ENCODE peak calls at places on chromosomes 16 and 17, in seven cellular contexts. One of them, this sample, is unnamed.
A peak's percentile ranks its signal among the peaks of the same experiment; 100 is the strongest.

GRCh38 chr16:57510016-57510871 is 24.0 kb upstream of the DOK4 start:
- DNase-seq in K562: no peak
- DNase-seq in H1: no peak
- DNase-seq in GM12878: no peak
- DNase-seq in HCT116: no peak
- DNase-seq in SK-N-SH: peak; percentile 85
- DNase-seq in HepG2: no peak
- DNase-seq in this sample: no peak

GRCh38 chr16:4093495-4094137 is 22.6 kb downstream of the ADCY9 start:
- DNase-seq in SK-N-SH: no peak
- DNase-seq in HepG2: no peak
- DNase-seq in K562: no peak
- DNase-seq in HCT116: no peak
- DNase-seq in H1: no peak
- DNase-seq in GM12878: no peak
- DNase-seq in this sample: no peak

GRCh38 chr17:70078549-70078948 is 3.5 kb downstream of the KCNJ16 start:
- DNase-seq in HCT116: no peak
- DNase-seq in SK-N-SH: peak; percentile 26
- DNase-seq in H1: no peak
- DNase-seq in HepG2: no peak
- DNase-seq in GM12878: no peak
- DNase-seq in K562: no peak
- DNase-seq in this sample: no peak

GRCh38 chr17:3944485-3945388 is 19.5 kb downstream of the ATP2A3 start:
- DNase-seq in SK-N-SH: peak; percentile 100
- DNase-seq in HepG2: no peak
- DNase-seq in K562: peak; percentile 97
- DNase-seq in H1: peak; percentile 97
- DNase-seq in GM12878: no peak
- DNase-seq in HCT116: peak; percentile 29
- DNase-seq in this sample: peak; percentile 67

GRCh38 chr16:65776639-65777183 is 589.8 kb upstream of the CDH5 start:
- DNase-seq in GM12878: no peak
- DNase-seq in SK-N-SH: no peak
- DNase-seq in H1: no peak
- DNase-seq in K562: no peak
- DNase-seq in HepG2: no peak
- DNase-seq in HCT116: no peak
- DNase-seq in this sample: no peak

GRCh38 chr17:81486174-81486810 is 26.3 kb downstream of the ACTG1 start:
- DNase-seq in GM12878: no peak
- DNase-seq in K562: no peak
- DNase-seq in H1: no peak
- DNase-seq in SK-N-SH: no peak
- DNase-seq in HepG2: no peak
- DNase-seq in HCT116: no peak
- DNase-seq in this sample: no peak

GRCh38 chr16:87068751-87069150 is 248.4 kb downstream of the C16orf95 start:
- DNase-seq in K562: no peak
- DNase-seq in SK-N-SH: no peak
- DNase-seq in HCT116: no peak
- DNase-seq in HepG2: no peak
- DNase-seq in GM12878: no peak
- DNase-seq in H1: no peak
- DNase-seq in this sample: no peak

GRCh38 chr17:82055965-82056728 is 4.4 kb downstream of the GPS1 start:
- DNase-seq in SK-N-SH: no peak
- DNase-seq in H1: no peak
- DNase-seq in GM12878: no peak
- DNase-seq in HCT116: no peak
- DNase-seq in K562: no peak
- DNase-seq in HepG2: no peak
- DNase-seq in this sample: no peak

GRCh38 chr16:89981414-89981813 is 32.9 kb downstream of the DEF8 start:
- DNase-seq in K562: no peak
- DNase-seq in HCT116: no peak
- DNase-seq in HepG2: no peak
- DNase-seq in H1: no peak
- DNase-seq in SK-N-SH: no peak
- DNase-seq in GM12878: no peak
- DNase-seq in this sample: no peak

GRCh38 chr16:85473909-85474640 is 139.0 kb upstream of the GSE1 start:
- DNase-seq in GM12878: no peak
- DNase-seq in HCT116: no peak
- DNase-seq in K562: no peak
- DNase-seq in H1: peak; percentile 57
- DNase-seq in HepG2: no peak
- DNase-seq in SK-N-SH: peak; percentile 81
- DNase-seq in this sample: peak; percentile 85

GRCh38 chr17:34171245-34171818 is 83.8 kb upstream of the CCL2 start:
- DNase-seq in K562: peak; percentile 84
- DNase-seq in H1: peak; percentile 82
- DNase-seq in SK-N-SH: peak; percentile 62
- DNase-seq in GM12878: no peak
- DNase-seq in HCT116: peak; percentile 12
- DNase-seq in HepG2: peak; percentile 65
- DNase-seq in this sample: peak; percentile 35

GRCh38 chr16:56368545-56368944 is 56.8 kb downstream of the AMFR start:
- DNase-seq in HCT116: no peak
- DNase-seq in GM12878: no peak
- DNase-seq in K562: no peak
- DNase-seq in HepG2: no peak
- DNase-seq in H1: no peak
- DNase-seq in SK-N-SH: no peak
- DNase-seq in this sample: no peak

GRCh38 chr16:78134944-78135619 is 35.6 kb downstream of the WWOX start:
- DNase-seq in H1: no peak
- DNase-seq in GM12878: no peak
- DNase-seq in HepG2: peak; percentile 51
- DNase-seq in HCT116: no peak
- DNase-seq in SK-N-SH: no peak
- DNase-seq in K562: no peak
- DNase-seq in this sample: no peak
- TF ChIP-seq JUND in H1: no peak
- TF ChIP-seq JUND in GM12878: no peak
- TF ChIP-seq JUND in HepG2: no peak
- TF ChIP-seq JUND in HCT116: no peak
- TF ChIP-seq JUND in SK-N-SH: no peak
- TF ChIP-seq JUND in K562: no peak
- TF ChIP-seq JUND in this sample: no peak

DNA sequence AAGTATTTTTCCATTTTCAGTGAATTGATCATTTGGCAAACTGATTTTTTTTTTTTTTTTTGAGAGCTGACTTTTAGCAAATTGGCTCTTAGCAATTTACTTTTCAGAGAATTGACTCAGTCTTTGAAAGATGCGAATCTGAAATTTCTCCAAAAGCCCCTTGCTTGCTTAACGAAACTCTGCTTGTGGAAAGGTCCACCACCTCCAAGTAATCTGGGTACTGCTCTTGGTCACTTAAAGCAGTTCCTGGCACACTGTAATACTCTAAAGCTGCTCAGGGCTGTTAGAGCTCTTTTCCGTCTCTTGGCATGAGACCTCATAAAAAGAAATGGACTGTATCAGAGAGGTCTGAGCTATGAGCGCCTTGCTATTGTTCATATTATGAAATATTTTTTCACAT is 2.9 kb downstream of the GSDMB start:
- DNase-seq in K562: no peak
- DNase-seq in H1: no peak
- DNase-seq in HepG2: no peak
- DNase-seq in GM12878: no peak
- DNase-seq in SK-N-SH: no peak
- DNase-seq in HCT116: no peak
- DNase-seq in this sample: no peak
- TF ChIP-seq JUND in K562: no peak
- TF ChIP-seq JUND in H1: no peak
- TF ChIP-seq JUND in HepG2: no peak
- TF ChIP-seq JUND in GM12878: no peak
- TF ChIP-seq JUND in SK-N-SH: no peak
- TF ChIP-seq JUND in HCT116: no peak
- TF ChIP-seq JUND in this sample: no peak

DNA sequence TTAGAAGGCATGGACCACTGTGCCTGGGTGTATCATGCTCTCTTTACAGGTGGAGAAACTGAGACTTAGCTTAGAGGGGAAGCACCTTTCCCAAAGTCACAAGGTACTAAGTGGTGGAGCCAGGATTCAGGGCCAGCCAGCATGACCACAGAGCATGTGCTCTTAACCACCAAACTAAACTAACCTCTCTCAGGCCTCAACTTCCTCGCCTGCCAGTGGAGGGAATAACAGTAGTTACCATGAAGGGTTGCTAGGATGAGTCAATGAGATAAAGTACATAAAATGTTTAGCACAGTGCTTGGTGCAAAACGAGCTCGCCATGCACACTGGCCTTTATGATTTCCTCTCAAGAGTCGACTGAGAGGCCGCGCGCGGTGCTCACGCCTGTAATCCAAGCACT is 6.4 kb upstream of the MYO1C start:
- DNase-seq in K562: no peak
- DNase-seq in HCT116: no peak
- DNase-seq in GM12878: no peak
- DNase-seq in H1: no peak
- DNase-seq in HepG2: no peak
- DNase-seq in SK-N-SH: no peak
- DNase-seq in this sample: no peak
- TF ChIP-seq JUND in K562: no peak
- TF ChIP-seq JUND in HCT116: no peak
- TF ChIP-seq JUND in GM12878: no peak
- TF ChIP-seq JUND in H1: no peak
- TF ChIP-seq JUND in HepG2: no peak
- TF ChIP-seq JUND in SK-N-SH: no peak
- TF ChIP-seq JUND in this sample: no peak

GRCh38 chr17:17848311-17848710 is 11.5 kb upstream of the SREBF1 start:
- DNase-seq in H1: no peak
- DNase-seq in K562: no peak
- DNase-seq in HCT116: no peak
- DNase-seq in HepG2: no peak
- DNase-seq in GM12878: no peak
- DNase-seq in SK-N-SH: no peak
- DNase-seq in this sample: no peak

GRCh38 chr17:17851603-17852002 is 14.8 kb upstream of the SREBF1 start:
- DNase-seq in GM12878: no peak
- DNase-seq in SK-N-SH: no peak
- DNase-seq in K562: no peak
- DNase-seq in H1: no peak
- DNase-seq in HepG2: no peak
- DNase-seq in HCT116: no peak
- DNase-seq in this sample: no peak

GRCh38 chr17:17849863-17850373 is 13.1 kb upstream of the SREBF1 start:
- DNase-seq in SK-N-SH: peak; percentile 58
- DNase-seq in GM12878: peak; percentile 32
- DNase-seq in HepG2: peak; percentile 62
- DNase-seq in K562: peak; percentile 70
- DNase-seq in H1: no peak
- DNase-seq in HCT116: no peak
- DNase-seq in this sample: no peak

GRCh38 chr17:17849147-17849820 is 12.5 kb upstream of the SREBF1 start:
- DNase-seq in HepG2: peak; percentile 66
- DNase-seq in K562: peak; percentile 48
- DNase-seq in GM12878: peak; percentile 55
- DNase-seq in HCT116: no peak
- DNase-seq in SK-N-SH: no peak
- DNase-seq in H1: no peak
- DNase-seq in this sample: no peak

GRCh38 chr17:17851101-17851500 is 14.3 kb upstream of the SREBF1 start:
- DNase-seq in H1: no peak
- DNase-seq in HCT116: no peak
- DNase-seq in GM12878: no peak
- DNase-seq in K562: no peak
- DNase-seq in SK-N-SH: no peak
- DNase-seq in HepG2: no peak
- DNase-seq in this sample: no peak
- TF ChIP-seq JUND in H1: no peak
- TF ChIP-seq JUND in HCT116: no peak
- TF ChIP-seq JUND in GM12878: no peak
- TF ChIP-seq JUND in K562: no peak
- TF ChIP-seq JUND in SK-N-SH: no peak
- TF ChIP-seq JUND in HepG2: no peak
- TF ChIP-seq JUND in this sample: no peak

GRCh38 chr16:51184702-51185433 is 33.8 kb upstream of the SALL1 start:
- DNase-seq in SK-N-SH: no peak
- DNase-seq in H1: no peak
- DNase-seq in HepG2: no peak
- DNase-seq in K562: no peak
- DNase-seq in HCT116: no peak
- DNase-seq in GM12878: no peak
- DNase-seq in this sample: no peak
- TF ChIP-seq JUND in SK-N-SH: no peak
- TF ChIP-seq JUND in H1: no peak
- TF ChIP-seq JUND in HepG2: no peak
- TF ChIP-seq JUND in K562: no peak
- TF ChIP-seq JUND in HCT116: no peak
- TF ChIP-seq JUND in GM12878: no peak
- TF ChIP-seq JUND in this sample: no peak

GRCh38 chr17:29180051-29180787 is at the start of gene MYO18A:
- DNase-seq in SK-N-SH: peak; percentile 96
- DNase-seq in GM12878: no peak
- DNase-seq in H1: peak; percentile 89
- DNase-seq in K562: peak; percentile 81
- DNase-seq in HepG2: peak; percentile 45
- DNase-seq in HCT116: no peak
- DNase-seq in this sample: peak; percentile 86
- TF ChIP-seq JUND in SK-N-SH: no peak
- TF ChIP-seq JUND in GM12878: no peak
- TF ChIP-seq JUND in H1: peak; percentile 18
- TF ChIP-seq JUND in K562: no peak
- TF ChIP-seq JUND in HepG2: no peak
- TF ChIP-seq JUND in HCT116: no peak
- TF ChIP-seq JUND in this sample: no peak

GRCh38 chr17:9805769-9806168 is 14.4 kb upstream of the DHRS7C start:
- DNase-seq in HepG2: no peak
- DNase-seq in GM12878: no peak
- DNase-seq in H1: no peak
- DNase-seq in K562: no peak
- DNase-seq in SK-N-SH: no peak
- DNase-seq in HCT116: no peak
- DNase-seq in this sample: no peak
- TF ChIP-seq JUND in HepG2: no peak
- TF ChIP-seq JUND in GM12878: no peak
- TF ChIP-seq JUND in H1: no peak
- TF ChIP-seq JUND in K562: no peak
- TF ChIP-seq JUND in SK-N-SH: no peak
- TF ChIP-seq JUND in HCT116: no peak
- TF ChIP-seq JUND in this sample: no peak